ENCODE peak calls at places on chromosomes 5 and 9, in seven cellular contexts. One of them, this sample, is unnamed.
A peak's percentile ranks its signal among the peaks of the same experiment; 100 is the strongest.

GRCh38 chr5:15695171-15695676 is 195.2 kb downstream of the FBXL7 start:
- DNase-seq in naive B cell: no peak
- DNase-seq in AML-193: no peak
- DNase-seq in stimulated activated CD4-positive, alpha-beta T cell treated with anti-CD3 and anti-CD28 coated beads, Interleukin-2, amount 100 ng/mL, for 48 hours: no peak
- DNase-seq in activated naive CD4-positive, alpha-beta T cell treated with anti-CD3 and anti-CD28 coated beads for 36 hours: no peak
- DNase-seq in NCI-H1092 treated with DMSO at 0.1 percent for 48 hours: no peak
- DNase-seq in activated CD8-positive, alpha-beta memory T cell treated with anti-CD3 and anti-CD28 coated beads, Interleukin-2, amount 10 ng/mL, durations not matched to agents 7 days and 5 days: no peak
- DNase-seq in this sample: peak; percentile 67

GRCh38 chr9:126516936-126517750 is 96.6 kb upstream of the LMX1B start:
- DNase-seq in naive B cell: peak; percentile 34
- DNase-seq in AML-193: peak; percentile 48
- DNase-seq in stimulated activated CD4-positive, alpha-beta T cell treated with anti-CD3 and anti-CD28 coated beads, Interleukin-2, amount 100 ng/mL, for 48 hours: peak; percentile 39
- DNase-seq in activated naive CD4-positive, alpha-beta T cell treated with anti-CD3 and anti-CD28 coated beads for 36 hours: peak; percentile 56
- DNase-seq in NCI-H1092 treated with DMSO at 0.1 percent for 48 hours: peak; percentile 31
- DNase-seq in activated CD8-positive, alpha-beta memory T cell treated with anti-CD3 and anti-CD28 coated beads, Interleukin-2, amount 10 ng/mL, durations not matched to agents 7 days and 5 days: peak; percentile 79
- DNase-seq in this sample: peak; percentile 86

GRCh38 chr5:72478684-72479083 is 28.5 kb downstream of the ZNF366 start:
- DNase-seq in naive B cell: no peak
- DNase-seq in AML-193: no peak
- DNase-seq in stimulated activated CD4-positive, alpha-beta T cell treated with anti-CD3 and anti-CD28 coated beads, Interleukin-2, amount 100 ng/mL, for 48 hours: no peak
- DNase-seq in activated naive CD4-positive, alpha-beta T cell treated with anti-CD3 and anti-CD28 coated beads for 36 hours: no peak
- DNase-seq in NCI-H1092 treated with DMSO at 0.1 percent for 48 hours: no peak
- DNase-seq in activated CD8-positive, alpha-beta memory T cell treated with anti-CD3 and anti-CD28 coated beads, Interleukin-2, amount 10 ng/mL, durations not matched to agents 7 days and 5 days: no peak
- DNase-seq in this sample: no peak

GRCh38 chr5:136699661-136700060 is 334.3 kb upstream of the TRPC7 start:
- DNase-seq in naive B cell: no peak
- DNase-seq in AML-193: peak; percentile 9
- DNase-seq in stimulated activated CD4-positive, alpha-beta T cell treated with anti-CD3 and anti-CD28 coated beads, Interleukin-2, amount 100 ng/mL, for 48 hours: no peak
- DNase-seq in activated naive CD4-positive, alpha-beta T cell treated with anti-CD3 and anti-CD28 coated beads for 36 hours: no peak
- DNase-seq in NCI-H1092 treated with DMSO at 0.1 percent for 48 hours: no peak
- DNase-seq in activated CD8-positive, alpha-beta memory T cell treated with anti-CD3 and anti-CD28 coated beads, Interleukin-2, amount 10 ng/mL, durations not matched to agents 7 days and 5 days: no peak
- DNase-seq in this sample: no peak

GRCh38 chr9:130003943-130004552 is 38.9 kb downstream of the FNBP1 start:
- DNase-seq in naive B cell: no peak
- DNase-seq in AML-193: no peak
- DNase-seq in stimulated activated CD4-positive, alpha-beta T cell treated with anti-CD3 and anti-CD28 coated beads, Interleukin-2, amount 100 ng/mL, for 48 hours: no peak
- DNase-seq in activated naive CD4-positive, alpha-beta T cell treated with anti-CD3 and anti-CD28 coated beads for 36 hours: no peak
- DNase-seq in NCI-H1092 treated with DMSO at 0.1 percent for 48 hours: no peak
- DNase-seq in activated CD8-positive, alpha-beta memory T cell treated with anti-CD3 and anti-CD28 coated beads, Interleukin-2, amount 10 ng/mL, durations not matched to agents 7 days and 5 days: no peak
- DNase-seq in this sample: no peak

GRCh38 chr5:84381501-84382362 is 2.9 kb downstream of the EDIL3 start:
- DNase-seq in naive B cell: no peak
- DNase-seq in AML-193: peak; percentile 22
- DNase-seq in stimulated activated CD4-positive, alpha-beta T cell treated with anti-CD3 and anti-CD28 coated beads, Interleukin-2, amount 100 ng/mL, for 48 hours: no peak
- DNase-seq in activated naive CD4-positive, alpha-beta T cell treated with anti-CD3 and anti-CD28 coated beads for 36 hours: no peak
- DNase-seq in NCI-H1092 treated with DMSO at 0.1 percent for 48 hours: no peak
- DNase-seq in activated CD8-positive, alpha-beta memory T cell treated with anti-CD3 and anti-CD28 coated beads, Interleukin-2, amount 10 ng/mL, durations not matched to agents 7 days and 5 days: no peak
- DNase-seq in this sample: peak; percentile 0

GRCh38 chr9:81122749-81123148 is 566.6 kb downstream of the TLE1 start:
- DNase-seq in naive B cell: no peak
- DNase-seq in AML-193: no peak
- DNase-seq in stimulated activated CD4-positive, alpha-beta T cell treated with anti-CD3 and anti-CD28 coated beads, Interleukin-2, amount 100 ng/mL, for 48 hours: no peak
- DNase-seq in activated naive CD4-positive, alpha-beta T cell treated with anti-CD3 and anti-CD28 coated beads for 36 hours: no peak
- DNase-seq in NCI-H1092 treated with DMSO at 0.1 percent for 48 hours: no peak
- DNase-seq in activated CD8-positive, alpha-beta memory T cell treated with anti-CD3 and anti-CD28 coated beads, Interleukin-2, amount 10 ng/mL, durations not matched to agents 7 days and 5 days: no peak
- DNase-seq in this sample: no peak

GRCh38 chr5:154646841-154647759 is 108.1 kb upstream of the LARP1 start:
- DNase-seq in naive B cell: peak; percentile 12
- DNase-seq in AML-193: no peak
- DNase-seq in stimulated activated CD4-positive, alpha-beta T cell treated with anti-CD3 and anti-CD28 coated beads, Interleukin-2, amount 100 ng/mL, for 48 hours: peak; percentile 3
- DNase-seq in activated naive CD4-positive, alpha-beta T cell treated with anti-CD3 and anti-CD28 coated beads for 36 hours: peak; percentile 14
- DNase-seq in NCI-H1092 treated with DMSO at 0.1 percent for 48 hours: no peak
- DNase-seq in activated CD8-positive, alpha-beta memory T cell treated with anti-CD3 and anti-CD28 coated beads, Interleukin-2, amount 10 ng/mL, durations not matched to agents 7 days and 5 days: peak; percentile 68
- DNase-seq in this sample: no peak

GRCh38 chr9:109139851-109140250 is 20.1 kb upstream of the TMEM245 start:
- DNase-seq in naive B cell: no peak
- DNase-seq in AML-193: no peak
- DNase-seq in stimulated activated CD4-positive, alpha-beta T cell treated with anti-CD3 and anti-CD28 coated beads, Interleukin-2, amount 100 ng/mL, for 48 hours: no peak
- DNase-seq in activated naive CD4-positive, alpha-beta T cell treated with anti-CD3 and anti-CD28 coated beads for 36 hours: no peak
- DNase-seq in NCI-H1092 treated with DMSO at 0.1 percent for 48 hours: no peak
- DNase-seq in activated CD8-positive, alpha-beta memory T cell treated with anti-CD3 and anti-CD28 coated beads, Interleukin-2, amount 10 ng/mL, durations not matched to agents 7 days and 5 days: no peak
- DNase-seq in this sample: no peak

GRCh38 chr5:73448451-73449136 is at the start of gene FOXD1:
- DNase-seq in naive B cell: peak; percentile 40
- DNase-seq in AML-193: no peak
- DNase-seq in stimulated activated CD4-positive, alpha-beta T cell treated with anti-CD3 and anti-CD28 coated beads, Interleukin-2, amount 100 ng/mL, for 48 hours: peak; percentile 43
- DNase-seq in activated naive CD4-positive, alpha-beta T cell treated with anti-CD3 and anti-CD28 coated beads for 36 hours: peak; percentile 49
- DNase-seq in NCI-H1092 treated with DMSO at 0.1 percent for 48 hours: peak; percentile 81
- DNase-seq in activated CD8-positive, alpha-beta memory T cell treated with anti-CD3 and anti-CD28 coated beads, Interleukin-2, amount 10 ng/mL, durations not matched to agents 7 days and 5 days: peak; percentile 67
- DNase-seq in this sample: peak; percentile 75

GRCh38 chr5:112276996-112277395 is 142.1 kb downstream of the EPB41L4A start:
- DNase-seq in naive B cell: no peak
- DNase-seq in AML-193: no peak
- DNase-seq in stimulated activated CD4-positive, alpha-beta T cell treated with anti-CD3 and anti-CD28 coated beads, Interleukin-2, amount 100 ng/mL, for 48 hours: no peak
- DNase-seq in activated naive CD4-positive, alpha-beta T cell treated with anti-CD3 and anti-CD28 coated beads for 36 hours: no peak
- DNase-seq in NCI-H1092 treated with DMSO at 0.1 percent for 48 hours: peak; percentile 1
- DNase-seq in activated CD8-positive, alpha-beta memory T cell treated with anti-CD3 and anti-CD28 coated beads, Interleukin-2, amount 10 ng/mL, durations not matched to agents 7 days and 5 days: no peak
- DNase-seq in this sample: no peak

GRCh38 chr5:78927657-78928282 is 57.3 kb downstream of the ARSB start:
- DNase-seq in naive B cell: no peak
- DNase-seq in AML-193: no peak
- DNase-seq in stimulated activated CD4-positive, alpha-beta T cell treated with anti-CD3 and anti-CD28 coated beads, Interleukin-2, amount 100 ng/mL, for 48 hours: no peak
- DNase-seq in activated naive CD4-positive, alpha-beta T cell treated with anti-CD3 and anti-CD28 coated beads for 36 hours: no peak
- DNase-seq in NCI-H1092 treated with DMSO at 0.1 percent for 48 hours: no peak
- DNase-seq in activated CD8-positive, alpha-beta memory T cell treated with anti-CD3 and anti-CD28 coated beads, Interleukin-2, amount 10 ng/mL, durations not matched to agents 7 days and 5 days: no peak
- DNase-seq in this sample: no peak

GRCh38 chr5:39555788-39556187 is 131.0 kb upstream of the DAB2 start:
- DNase-seq in naive B cell: no peak
- DNase-seq in AML-193: no peak
- DNase-seq in stimulated activated CD4-positive, alpha-beta T cell treated with anti-CD3 and anti-CD28 coated beads, Interleukin-2, amount 100 ng/mL, for 48 hours: no peak
- DNase-seq in activated naive CD4-positive, alpha-beta T cell treated with anti-CD3 and anti-CD28 coated beads for 36 hours: no peak
- DNase-seq in NCI-H1092 treated with DMSO at 0.1 percent for 48 hours: no peak
- DNase-seq in activated CD8-positive, alpha-beta memory T cell treated with anti-CD3 and anti-CD28 coated beads, Interleukin-2, amount 10 ng/mL, durations not matched to agents 7 days and 5 days: no peak
- DNase-seq in this sample: peak; percentile 19

GRCh38 chr9:7374966-7375650 is 424.5 kb downstream of the DMAC1 start:
- DNase-seq in naive B cell: no peak
- DNase-seq in AML-193: no peak
- DNase-seq in stimulated activated CD4-positive, alpha-beta T cell treated with anti-CD3 and anti-CD28 coated beads, Interleukin-2, amount 100 ng/mL, for 48 hours: no peak
- DNase-seq in activated naive CD4-positive, alpha-beta T cell treated with anti-CD3 and anti-CD28 coated beads for 36 hours: no peak
- DNase-seq in NCI-H1092 treated with DMSO at 0.1 percent for 48 hours: peak; percentile 92
- DNase-seq in activated CD8-positive, alpha-beta memory T cell treated with anti-CD3 and anti-CD28 coated beads, Interleukin-2, amount 10 ng/mL, durations not matched to agents 7 days and 5 days: no peak
- DNase-seq in this sample: no peak

GRCh38 chr5:78638423-78638822 is 10.1 kb downstream of the LHFPL2 start:
- DNase-seq in naive B cell: no peak
- DNase-seq in AML-193: no peak
- DNase-seq in stimulated activated CD4-positive, alpha-beta T cell treated with anti-CD3 and anti-CD28 coated beads, Interleukin-2, amount 100 ng/mL, for 48 hours: no peak
- DNase-seq in activated naive CD4-positive, alpha-beta T cell treated with anti-CD3 and anti-CD28 coated beads for 36 hours: no peak
- DNase-seq in NCI-H1092 treated with DMSO at 0.1 percent for 48 hours: no peak
- DNase-seq in activated CD8-positive, alpha-beta memory T cell treated with anti-CD3 and anti-CD28 coated beads, Interleukin-2, amount 10 ng/mL, durations not matched to agents 7 days and 5 days: no peak
- DNase-seq in this sample: peak; percentile 84

GRCh38 chr5:138438724-138439536 is at the start of gene REEP2:
- DNase-seq in naive B cell: peak; percentile 63
- DNase-seq in AML-193: no peak
- DNase-seq in stimulated activated CD4-positive, alpha-beta T cell treated with anti-CD3 and anti-CD28 coated beads, Interleukin-2, amount 100 ng/mL, for 48 hours: peak; percentile 54
- DNase-seq in activated naive CD4-positive, alpha-beta T cell treated with anti-CD3 and anti-CD28 coated beads for 36 hours: peak; percentile 62
- DNase-seq in NCI-H1092 treated with DMSO at 0.1 percent for 48 hours: peak; percentile 57
- DNase-seq in activated CD8-positive, alpha-beta memory T cell treated with anti-CD3 and anti-CD28 coated beads, Interleukin-2, amount 10 ng/mL, durations not matched to agents 7 days and 5 days: peak; percentile 65
- DNase-seq in this sample: peak; percentile 90

GRCh38 chr9:23309800-23310199 is 516.2 kb downstream of the ELAVL2 start:
- DNase-seq in naive B cell: no peak
- DNase-seq in AML-193: no peak
- DNase-seq in stimulated activated CD4-positive, alpha-beta T cell treated with anti-CD3 and anti-CD28 coated beads, Interleukin-2, amount 100 ng/mL, for 48 hours: no peak
- DNase-seq in activated naive CD4-positive, alpha-beta T cell treated with anti-CD3 and anti-CD28 coated beads for 36 hours: no peak
- DNase-seq in NCI-H1092 treated with DMSO at 0.1 percent for 48 hours: no peak
- DNase-seq in activated CD8-positive, alpha-beta memory T cell treated with anti-CD3 and anti-CD28 coated beads, Interleukin-2, amount 10 ng/mL, durations not matched to agents 7 days and 5 days: no peak
- DNase-seq in this sample: no peak

GRCh38 chr9:115349542-115349941 is 231.6 kb upstream of the TNC start:
- DNase-seq in naive B cell: no peak
- DNase-seq in AML-193: no peak
- DNase-seq in stimulated activated CD4-positive, alpha-beta T cell treated with anti-CD3 and anti-CD28 coated beads, Interleukin-2, amount 100 ng/mL, for 48 hours: no peak
- DNase-seq in activated naive CD4-positive, alpha-beta T cell treated with anti-CD3 and anti-CD28 coated beads for 36 hours: no peak
- DNase-seq in NCI-H1092 treated with DMSO at 0.1 percent for 48 hours: no peak
- DNase-seq in activated CD8-positive, alpha-beta memory T cell treated with anti-CD3 and anti-CD28 coated beads, Interleukin-2, amount 10 ng/mL, durations not matched to agents 7 days and 5 days: no peak
- DNase-seq in this sample: no peak

GRCh38 chr5:109407913-109408312 is 1.9 kb downstream of the PJA2 start:
- DNase-seq in naive B cell: no peak
- DNase-seq in AML-193: peak; percentile 59
- DNase-seq in stimulated activated CD4-positive, alpha-beta T cell treated with anti-CD3 and anti-CD28 coated beads, Interleukin-2, amount 100 ng/mL, for 48 hours: no peak
- DNase-seq in activated naive CD4-positive, alpha-beta T cell treated with anti-CD3 and anti-CD28 coated beads for 36 hours: no peak
- DNase-seq in NCI-H1092 treated with DMSO at 0.1 percent for 48 hours: no peak
- DNase-seq in activated CD8-positive, alpha-beta memory T cell treated with anti-CD3 and anti-CD28 coated beads, Interleukin-2, amount 10 ng/mL, durations not matched to agents 7 days and 5 days: no peak
- DNase-seq in this sample: no peak

GRCh38 chr5:141564216-141564692 is 54.5 kb downstream of the DIAPH1 start:
- DNase-seq in naive B cell: peak; percentile 80
- DNase-seq in AML-193: peak; percentile 89
- DNase-seq in stimulated activated CD4-positive, alpha-beta T cell treated with anti-CD3 and anti-CD28 coated beads, Interleukin-2, amount 100 ng/mL, for 48 hours: peak; percentile 62
- DNase-seq in activated naive CD4-positive, alpha-beta T cell treated with anti-CD3 and anti-CD28 coated beads for 36 hours: peak; percentile 80
- DNase-seq in NCI-H1092 treated with DMSO at 0.1 percent for 48 hours: peak; percentile 74
- DNase-seq in activated CD8-positive, alpha-beta memory T cell treated with anti-CD3 and anti-CD28 coated beads, Interleukin-2, amount 10 ng/mL, durations not matched to agents 7 days and 5 days: peak; percentile 79
- DNase-seq in this sample: peak; percentile 92

GRCh38 chr9:137077758-137078693 is 709 bp downstream of the UAP1L1 start:
- DNase-seq in naive B cell: peak; percentile 57
- DNase-seq in AML-193: no peak
- DNase-seq in stimulated activated CD4-positive, alpha-beta T cell treated with anti-CD3 and anti-CD28 coated beads, Interleukin-2, amount 100 ng/mL, for 48 hours: no peak
- DNase-seq in activated naive CD4-positive, alpha-beta T cell treated with anti-CD3 and anti-CD28 coated beads for 36 hours: peak; percentile 37
- DNase-seq in NCI-H1092 treated with DMSO at 0.1 percent for 48 hours: no peak
- DNase-seq in activated CD8-positive, alpha-beta memory T cell treated with anti-CD3 and anti-CD28 coated beads, Interleukin-2, amount 10 ng/mL, durations not matched to agents 7 days and 5 days: peak; percentile 83
- DNase-seq in this sample: peak; percentile 13

GRCh38 chr9:31588010-31588409 is 796.4 kb upstream of the ACO1 start:
- DNase-seq in naive B cell: no peak
- DNase-seq in AML-193: no peak
- DNase-seq in stimulated activated CD4-positive, alpha-beta T cell treated with anti-CD3 and anti-CD28 coated beads, Interleukin-2, amount 100 ng/mL, for 48 hours: no peak
- DNase-seq in activated naive CD4-positive, alpha-beta T cell treated with anti-CD3 and anti-CD28 coated beads for 36 hours: no peak
- DNase-seq in NCI-H1092 treated with DMSO at 0.1 percent for 48 hours: peak; percentile 68
- DNase-seq in activated CD8-positive, alpha-beta memory T cell treated with anti-CD3 and anti-CD28 coated beads, Interleukin-2, amount 10 ng/mL, durations not matched to agents 7 days and 5 days: no peak
- DNase-seq in this sample: no peak

GRCh38 chr5:17150498-17150897 is 66.9 kb upstream of the BASP1 start:
- DNase-seq in naive B cell: no peak
- DNase-seq in AML-193: no peak
- DNase-seq in stimulated activated CD4-positive, alpha-beta T cell treated with anti-CD3 and anti-CD28 coated beads, Interleukin-2, amount 100 ng/mL, for 48 hours: no peak
- DNase-seq in activated naive CD4-positive, alpha-beta T cell treated with anti-CD3 and anti-CD28 coated beads for 36 hours: no peak
- DNase-seq in NCI-H1092 treated with DMSO at 0.1 percent for 48 hours: no peak
- DNase-seq in activated CD8-positive, alpha-beta memory T cell treated with anti-CD3 and anti-CD28 coated beads, Interleukin-2, amount 10 ng/mL, durations not matched to agents 7 days and 5 days: no peak
- DNase-seq in this sample: no peak

This sample was measured in cardiac muscle cell.